ENCODE peak calls at places on chromosomes 12 and 14, in seven cellular contexts. G, V, D, N, X, W and H are unnamed samples.
A peak's percentile ranks its signal among the peaks of the same experiment; 100 is the strongest.

GRCh38 chr12:94265521-94265920 is 117.1 kb downstream of the PLXNC1 start:
- DNase-seq in G (no peak), V (no peak), D (no peak), N (no peak), X (no peak), W (peak; percentile 42), H (no peak)

GRCh38 chr12:68784015-68784414 is 24.0 kb upstream of the MDM2 start:
- DNase-seq in G (peak; percentile 55), V (peak; percentile 28), D (no peak), N (no peak), X (no peak), W (no peak), H (no peak)

GRCh38 chr12:55874465-55874864 is 31.7 kb upstream of the MMP19 start:
- DNase-seq in G (peak; percentile 2), V (no peak), D (no peak), N (no peak), X (no peak), W (no peak), H (no peak)

GRCh38 chr12:70052931-70053497 is 190.2 kb upstream of the CNOT2 start:
- DNase-seq in G (peak; percentile 55), V (peak; percentile 51), D (no peak), N (peak; percentile 52), X (no peak), W (peak; percentile 94), H (peak; percentile 80)

GRCh38 chr12:23169012-23170003 is 544.3 kb downstream of the ETNK1 start:
- DNase-seq in G (no peak), V (no peak), D (no peak), N (no peak), X (no peak), W (no peak), H (no peak)

GRCh38 chr12:2138871-2139308 is 86.1 kb downstream of the CACNA1C start:
- DNase-seq in G (no peak), V (no peak), D (no peak), N (no peak), X (no peak), W (no peak), H (no peak)

GRCh38 chr12:19227190-19227879 is 97.8 kb downstream of the PLEKHA5 start:
- DNase-seq in G (no peak), V (no peak), D (no peak), N (peak; percentile 60), X (no peak), W (no peak), H (no peak)

GRCh38 chr14:50882932-50883826 is 11.3 kb downstream of the ABHD12B start:
- DNase-seq in G (peak; percentile 7), V (no peak), D (no peak), N (no peak), X (no peak), W (no peak), H (no peak)

GRCh38 chr12:105252901-105253300 is 16.9 kb upstream of the APPL2 start:
- DNase-seq in G (no peak), V (no peak), D (no peak), N (no peak), X (no peak), W (peak; percentile 57), H (no peak)

GRCh38 chr14:94051115-94051514 is 25.0 kb downstream of the OTUB2 start:
- DNase-seq in G (peak; percentile 24), V (peak; percentile 13), D (no peak), N (no peak), X (peak; percentile 65), W (peak; percentile 65), H (peak; percentile 15)

GRCh38 chr12:39105111-39105510 is 199.7 kb upstream of the CPNE8 start:
- DNase-seq in G (no peak), V (no peak), D (no peak), N (no peak), X (no peak), W (peak; percentile 3), H (no peak)

GRCh38 chr12:26614217-26614616 is 218.8 kb downstream of the ITPR2 start:
- DNase-seq in G (peak; percentile 10), V (no peak), D (peak; percentile 45), N (no peak), X (peak; percentile 27), W (peak; percentile 35), H (no peak)

GRCh38 chr12:24991209-24992049 is 42.5 kb upstream of the BCAT1 start:
- DNase-seq in G (peak; percentile 37), V (no peak), D (peak; percentile 82), N (peak; percentile 34), X (peak; percentile 55), W (peak; percentile 70), H (no peak)

GRCh38 chr14:100131181-100131580 is 28.3 kb downstream of the DEGS2 start:
- DNase-seq in G (peak; percentile 63), V (no peak), D (no peak), N (no peak), X (no peak), W (no peak), H (no peak)

GRCh38 chr14:89661392-89661791 is 244.4 kb upstream of the FOXN3 start:
- DNase-seq in G (no peak), V (no peak), D (no peak), N (no peak), X (no peak), W (no peak), H (no peak)

GRCh38 chr14:55381040-55381439 is 30.6 kb downstream of the ATG14 start:
- DNase-seq in G (no peak), V (no peak), D (no peak), N (no peak), X (no peak), W (no peak), H (no peak)

GRCh38 chr14:64510825-64511679 is 6.5 kb downstream of the ZBTB1 start:
- DNase-seq in G (peak; percentile 80), V (peak; percentile 64), D (peak; percentile 80), N (no peak), X (peak; percentile 81), W (peak; percentile 76), H (no peak)

GRCh38 chr14:68784298-68784910 is 8.5 kb downstream of the ZFP36L1 start:
- DNase-seq in G (peak; percentile 98), V (no peak), D (peak; percentile 53), N (no peak), X (no peak), W (peak; percentile 78), H (peak; percentile 96)

GRCh38 chr14:91946313-91947195 is 940 bp downstream of the FBLN5 start:
- DNase-seq in G (no peak), V (peak; percentile 22), D (no peak), N (no peak), X (no peak), W (no peak), H (no peak)

GRCh38 chr12:47965581-47965980 is 2.2 kb downstream of the TMEM106C start:
- DNase-seq in G (no peak), V (no peak), D (no peak), N (no peak), X (no peak), W (no peak), H (no peak)

GRCh38 chr12:113102811-113103210 is 32.8 kb downstream of the RASAL1 start:
- DNase-seq in G (no peak), V (no peak), D (no peak), N (no peak), X (no peak), W (no peak), H (no peak)

GRCh38 chr12:129531004-129531403 is 372.8 kb downstream of the TMEM132D start:
- DNase-seq in G (peak; percentile 63), V (no peak), D (peak; percentile 13), N (peak; percentile 48), X (no peak), W (no peak), H (no peak)

GRCh38 chr12:49093746-49094103 is 876 bp downstream of the DHH start:
- DNase-seq in G (no peak), V (no peak), D (no peak), N (no peak), X (peak; percentile 28), W (no peak), H (no peak)
- H3K4me3 ChIP-seq in G (no peak overlapping the region), V (no peak overlapping the region), D (no peak overlapping the region), N (peak overlapping the region; percentile 37), X (peak overlapping the region; percentile 13), W (no peak overlapping the region), H (peak overlapping the region; percentile 28)

DNA sequence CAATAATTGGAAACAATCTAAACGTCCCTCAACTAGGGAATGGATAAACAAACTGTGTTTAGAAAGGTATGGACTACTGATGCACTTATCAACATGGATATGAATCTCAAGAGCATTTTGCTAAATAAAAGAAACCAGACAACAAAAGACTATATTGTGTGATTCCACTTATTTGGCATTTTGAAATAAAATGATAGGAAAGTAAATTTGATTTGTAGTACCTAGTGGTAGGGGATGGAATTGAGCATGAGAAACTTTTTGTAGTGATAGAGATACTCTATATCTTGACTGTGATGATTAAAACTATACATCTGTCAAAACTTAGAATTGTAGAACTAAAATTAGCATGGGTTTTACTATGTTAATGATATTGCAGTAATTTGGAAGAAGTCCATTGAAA is 87.1 kb downstream of the ARID2 start:
- DNase-seq in G (no peak), V (no peak), D (no peak), N (no peak), X (no peak), W (no peak), H (no peak)
- TF ChIP-seq CTCF in G (no peak), V (no peak), D (no peak), N (no peak), X (no peak), W (no peak), H (no peak)

GRCh38 chr14:21100931-21101330 is at the start of gene TMEM253:
- DNase-seq in G (no peak), V (no peak), D (no peak), N (no peak), X (no peak), W (no peak), H (no peak)
- H3K4me3 ChIP-seq in G (no peak within 1 kb of the TSS), V (no peak within 1 kb of the TSS), D (no peak within 1 kb of the TSS), N (no peak within 1 kb of the TSS), X (no peak within 1 kb of the TSS), W (no peak within 1 kb of the TSS), H (no peak within 1 kb of the TSS)

GRCh38 chr14:52068741-52069616 is at the start of gene NID2:
- DNase-seq in G (peak; percentile 69), V (peak; percentile 59), D (peak; percentile 31), N (no peak), X (peak; percentile 95), W (peak; percentile 95), H (no peak)
- TF ChIP-seq CTCF in G (no peak), V (no peak), D (no peak), N (no peak), X (no peak), W (no peak), H (no peak)